ENCODE peak calls at places on chromosomes 11 and 22, in six cellular contexts. V is transverse colon, Y is psoas muscle, G is kidney epithelial cell, P is heart left ventricle, Q is right lobe of liver. H is an unnamed sample.
A peak's percentile ranks its signal among the peaks of the same experiment; 100 is the strongest.

GRCh38 chr11:120122921-120123683 is 14.8 kb downstream of the TRIM29 start:
- DNase-seq in Q (no peak), V (no peak), Y (no peak), G (no peak), P (no peak), H (no peak)

GRCh38 chr22:46613606-46613997 is 6.6 kb upstream of the GRAMD4 start:
- DNase-seq in P (no peak), V (peak; percentile 40), Y (peak; percentile 49), Q (no peak), G (no peak), H (no peak)

GRCh38 chr11:75589933-75590332 is 27.9 kb downstream of the SERPINH1 start:
- DNase-seq in Y (no peak), P (no peak), G (no peak), V (no peak), Q (no peak), H (no peak)

GRCh38 chr22:41501209-41501608 is 32.3 kb downstream of the ACO2 start:
- DNase-seq in P (no peak), G (no peak), Q (no peak), Y (no peak), V (no peak), H (peak; percentile 76)

GRCh38 chr22:40491990-40492631 is 121.7 kb downstream of the SGSM3 start:
- DNase-seq in V (no peak), Q (no peak), P (no peak), G (no peak), Y (no peak), H (no peak)

GRCh38 chr11:108654994-108655631 is 9.8 kb upstream of the DDX10 start:
- DNase-seq in Y (no peak), P (no peak), G (no peak), V (peak; percentile 47), Q (no peak), H (no peak)

GRCh38 chr22:30285846-30286200 is 3.5 kb downstream of the CASTOR1 start:
- DNase-seq in V (no peak), Q (no peak), G (no peak), Y (no peak), P (no peak), H (no peak)

GRCh38 chr11:76857776-76858461 is 2.8 kb upstream of the ACER3 start:
- DNase-seq in Q (no peak), G (no peak), Y (no peak), P (no peak), V (no peak), H (no peak)

GRCh38 chr11:123268118-123268517 is 73.1 kb upstream of the CLMP start:
- DNase-seq in V (no peak), P (no peak), Q (no peak), G (no peak), Y (no peak), H (no peak)

GRCh38 chr11:79487412-79487811 is 46.6 kb upstream of the TENM4 start:
- DNase-seq in P (no peak), Y (no peak), G (no peak), V (no peak), Q (no peak), H (no peak)

GRCh38 chr11:32312206-32312817 is 123.0 kb downstream of the WT1 start:
- DNase-seq in P (no peak), G (no peak), V (no peak), Y (no peak), Q (no peak), H (no peak)

GRCh38 chr22:22820626-22821025 is 67.0 kb upstream of the IGLL5 start:
- DNase-seq in V (no peak), Y (no peak), Q (no peak), G (no peak), P (no peak), H (no peak)

GRCh38 chr22:22823126-22823804 is 64.4 kb upstream of the IGLL5 start:
- DNase-seq in Y (no peak), Q (no peak), P (no peak), G (no peak), V (no peak), H (no peak)

GRCh38 chr22:22821340-22821739 is 66.3 kb upstream of the IGLL5 start:
- DNase-seq in G (no peak), P (no peak), Y (no peak), Q (no peak), V (no peak), H (no peak)

GRCh38 chr22:22820076-22820475 is 67.5 kb upstream of the IGLL5 start:
- DNase-seq in P (no peak), Q (no peak), G (no peak), V (no peak), Y (no peak), H (no peak)

DNA sequence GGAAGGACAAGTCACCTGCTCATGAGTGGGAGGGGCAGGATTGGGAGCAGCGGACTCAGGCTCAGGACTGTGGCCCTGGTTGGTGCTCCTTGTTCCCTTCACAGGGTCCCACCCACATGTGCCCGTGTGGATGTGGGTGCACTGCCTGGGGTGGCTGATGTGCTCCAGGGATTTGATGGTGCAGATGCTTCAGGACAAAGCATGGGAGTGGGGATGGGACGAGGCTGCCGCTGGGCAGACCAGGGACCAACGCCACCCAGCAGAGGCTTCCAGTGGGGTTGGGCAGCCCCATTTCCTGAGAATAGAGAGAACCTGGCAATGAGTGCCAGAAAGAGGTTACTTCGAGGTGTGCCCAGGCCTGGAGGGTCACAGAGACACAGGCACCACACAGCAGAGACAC is 65.5 kb upstream of the IGLL5 start:
- DNase-seq in Q (no peak), G (no peak), Y (no peak), V (no peak), P (no peak), H (no peak)
- H3K4me3 ChIP-seq in Q (no peak overlapping the region), G (no peak overlapping the region), Y (no peak overlapping the region), V (no peak overlapping the region), P (no peak overlapping the region), H (no peak overlapping the region)

GRCh38 chr22:38748487-38749136 is 7.2 kb downstream of the SUN2 start:
- DNase-seq in Q (no peak), Y (no peak), P (no peak), G (no peak), V (no peak), H (no peak)
- H3K36me3 ChIP-seq in Q (no peaks in the 10 kb centered on the region), Y (peaks cover 98% of the 10 kb centered on the region), P (peaks cover 91% of the 10 kb centered on the region), G (peaks cover 7% of the 10 kb centered on the region), V (peaks cover 76% of the 10 kb centered on the region), H (peaks cover 2% of the 10 kb centered on the region)

GRCh38 chr11:556857-557256 is 3.7 kb downstream of the LMNTD2 start:
- DNase-seq in Q (no peak), G (no peak), V (no peak), Y (no peak), P (no peak), H (no peak)
- H3K4me3 ChIP-seq in Q (no peak overlapping the region), G (no peak overlapping the region), V (no peak overlapping the region), Y (no peak overlapping the region), P (no peak overlapping the region), H (no peak overlapping the region)

GRCh38 chr22:22037740-22038139 is 55.2 kb upstream of the TOP3B start:
- DNase-seq in Q (no peak), P (no peak), Y (no peak), G (no peak), V (no peak), H (no peak)

GRCh38 chr22:22040472-22040871 is 57.9 kb upstream of the TOP3B start:
- DNase-seq in P (no peak), G (no peak), Y (no peak), Q (no peak), V (no peak), H (no peak)

GRCh38 chr22:22040908-22041307 is 58.3 kb upstream of the TOP3B start:
- DNase-seq in V (no peak), Q (no peak), G (no peak), Y (no peak), P (no peak), H (no peak)

GRCh38 chr22:22038178-22038880 is 55.7 kb upstream of the TOP3B start:
- DNase-seq in Y (no peak), Q (no peak), G (no peak), P (no peak), V (no peak), H (no peak)

GRCh38 chr22:22039286-22040074 is 56.9 kb upstream of the TOP3B start:
- DNase-seq in V (no peak), Y (no peak), P (no peak), G (no peak), Q (no peak), H (no peak)
- H3K36me3 ChIP-seq in V (no peaks in the 10 kb centered on the region), Y (no peaks in the 10 kb centered on the region), P (no peaks in the 10 kb centered on the region), G (no peaks in the 10 kb centered on the region), Q (no peaks in the 10 kb centered on the region), H (no peaks in the 10 kb centered on the region)

GRCh38 chr11:28009383-28009782 is 98.6 kb downstream of the KIF18A start:
- DNase-seq in G (no peak), V (no peak), Q (no peak), P (no peak), Y (no peak), H (no peak)

GRCh38 chr11:28010001-28010400 is 98.0 kb downstream of the KIF18A start:
- DNase-seq in Y (no peak), G (no peak), Q (no peak), V (no peak), P (no peak), H (no peak)

GRCh38 chr11:28011813-28012212 is 96.1 kb downstream of the KIF18A start:
- DNase-seq in P (no peak), V (no peak), Q (no peak), G (no peak), Y (no peak), H (no peak)
- H3K4me3 ChIP-seq in P (no peak overlapping the region), V (no peak overlapping the region), Q (no peak overlapping the region), G (no peak overlapping the region), Y (no peak overlapping the region), H (no peak overlapping the region)

GRCh38 chr11:72969894-72970335 is 155.7 kb downstream of the ATG16L2 start:
- DNase-seq in P (no peak), Y (no peak), G (peak; percentile 14), Q (no peak), V (no peak), H (no peak)

GRCh38 chr11:72971211-72971610 is 157.0 kb downstream of the ATG16L2 start:
- DNase-seq in V (no peak), Y (no peak), P (no peak), Q (no peak), G (no peak), H (no peak)

GRCh38 chr11:72970557-72971118 is 156.4 kb downstream of the ATG16L2 start:
- DNase-seq in Y (no peak), V (no peak), P (no peak), G (no peak), Q (no peak), H (no peak)

GRCh38 chr11:72972541-72973128 is 158.4 kb downstream of the ATG16L2 start:
- DNase-seq in V (peak; percentile 25), G (no peak), P (no peak), Q (no peak), Y (no peak), H (no peak)

DNA sequence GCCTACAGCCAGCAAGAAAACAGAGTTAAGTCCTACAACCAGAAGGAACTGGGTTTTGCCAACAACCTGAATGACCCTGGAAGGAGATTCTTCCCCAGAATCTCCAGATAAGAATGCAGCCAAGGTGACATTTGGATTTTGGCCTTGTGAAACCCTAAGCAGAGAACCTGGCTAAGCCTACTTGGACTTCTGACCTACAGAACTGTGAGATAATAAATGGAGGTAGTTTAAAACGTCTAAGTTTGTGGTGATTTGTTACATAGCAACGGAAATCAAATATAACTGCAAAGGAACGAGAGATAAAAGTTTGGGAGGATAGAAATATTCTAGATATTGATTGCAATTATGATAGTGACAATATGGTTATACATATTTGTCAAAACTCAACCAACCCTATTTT is 157.4 kb downstream of the ATG16L2 start:
- DNase-seq in Q (no peak), P (no peak), G (no peak), V (no peak), Y (no peak), H (no peak)
- H3K36me3 ChIP-seq in Q (no peaks in the 10 kb centered on the region), P (no peaks in the 10 kb centered on the region), G (no peaks in the 10 kb centered on the region), V (no peaks in the 10 kb centered on the region), Y (no peaks in the 10 kb centered on the region), H (no peaks in the 10 kb centered on the region)